ENCODE peak calls at places on chromosomes 12 and 14, in eight cellular contexts. W, T, E, M, L, O, A and Z are unnamed samples.
A peak's percentile ranks its signal among the peaks of the same experiment; 100 is the strongest.

GRCh38 chr14:69056389-69056788 is 77.3 kb upstream of the ACTN1 start:
- DNase-seq in W (no peak), T (peak; percentile 40), E (peak; percentile 52), M (no peak), L (no peak), O (peak; percentile 6), A (no peak), Z (no peak)

GRCh38 chr12:71475280-71475679 is 35.7 kb downstream of the LGR5 start:
- DNase-seq in W (no peak), T (no peak), E (no peak), M (no peak), L (no peak), O (no peak), A (peak; percentile 66), Z (no peak)

GRCh38 chr12:95073698-95074520 is 491 bp upstream of the NR2C1 start:
- DNase-seq in W (no peak), T (no peak), E (no peak), M (no peak), L (no peak), O (no peak), A (no peak), Z (no peak)

GRCh38 chr14:53955234-53955556 is 1.4 kb downstream of the BMP4 start:
- DNase-seq in W (no peak), T (no peak), E (no peak), M (no peak), L (no peak), O (no peak), A (no peak), Z (no peak)

GRCh38 chr14:68762944-68763831 is 29.7 kb downstream of the ZFP36L1 start:
- DNase-seq in W (no peak), T (peak; percentile 34), E (peak; percentile 87), M (no peak), L (peak; percentile 80), O (no peak), A (no peak), Z (no peak)

GRCh38 chr14:47846008-47846407 is 170.6 kb upstream of the MDGA2 start:
- DNase-seq in W (no peak), T (no peak), E (no peak), M (no peak), L (no peak), O (no peak), A (no peak), Z (no peak)

GRCh38 chr12:94725375-94726168 is 75.2 kb upstream of the TMCC3 start:
- DNase-seq in W (peak; percentile 23), T (peak; percentile 66), E (no peak), M (peak; percentile 18), L (no peak), O (peak; percentile 38), A (peak; percentile 51), Z (peak; percentile 52)

GRCh38 chr14:104112609-104113571 is 25.5 kb upstream of the KIF26A start:
- DNase-seq in W (no peak), T (no peak), E (no peak), M (no peak), L (no peak), O (no peak), A (no peak), Z (no peak)

GRCh38 chr12:1634590-1635191 is 5.7 kb downstream of the WNT5B start:
- DNase-seq in W (peak; percentile 81), T (peak; percentile 43), E (peak; percentile 81), M (no peak), L (peak; percentile 86), O (peak; percentile 63), A (peak; percentile 79), Z (peak; percentile 46)

DNA sequence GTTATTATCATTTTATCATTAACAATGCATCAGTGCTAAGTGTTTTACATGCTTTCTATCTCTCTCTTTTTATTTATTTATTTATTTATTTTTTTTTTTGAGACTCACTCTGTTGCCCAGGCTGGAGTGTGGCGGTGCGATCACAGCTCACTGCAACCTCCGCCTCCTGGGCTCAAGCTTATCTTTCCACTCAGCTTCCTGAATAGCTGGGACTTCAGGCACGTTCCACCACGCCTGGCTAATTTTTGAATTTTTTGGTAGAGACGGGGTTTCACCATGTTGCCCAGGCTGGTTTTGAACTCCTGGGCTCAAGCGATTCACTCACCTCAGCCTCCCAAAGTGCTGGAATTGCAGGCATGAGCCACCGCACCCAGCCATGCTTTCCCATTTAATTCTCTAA is 3.9 kb upstream of the BTG1 start:
- DNase-seq in W (no peak), T (no peak), E (no peak), M (no peak), L (no peak), O (no peak), A (no peak), Z (no peak)
- H3K4me3 ChIP-seq in W (no peak overlapping the region), T (no peak overlapping the region), E (no peak overlapping the region), M (no peak overlapping the region), L (no peak overlapping the region), O (no peak overlapping the region), A (no peak overlapping the region), Z (no peak overlapping the region)

GRCh38 chr12:52795694-52796428 is at the start of gene KRT3:
- DNase-seq in W (no peak), T (no peak), E (no peak), M (no peak), L (no peak), O (no peak), A (no peak), Z (no peak)
- TF ChIP-seq CTCF in W (no peak), T (no peak), E (no peak), M (no peak), L (no peak), O (no peak), A (no peak), Z (no peak)

GRCh38 chr14:106789318-106789717 is 1262.9 kb downstream of the TMEM121 start:
- DNase-seq in W (no peak), T (no peak), E (no peak), M (no peak), L (no peak), O (no peak), A (no peak), Z (no peak)
- H3K4me3 ChIP-seq in W (no peak overlapping the region), T (no peak overlapping the region), E (no peak overlapping the region), M (no peak overlapping the region), L (no peak overlapping the region), O (no peak overlapping the region), A (no peak overlapping the region), Z (no peak overlapping the region)

GRCh38 chr14:102317564-102318248 is 1.8 kb upstream of the ZNF839 start:
- DNase-seq in W (peak; percentile 54), T (peak; percentile 41), E (no peak), M (no peak), L (no peak), O (no peak), A (no peak), Z (no peak)
- TF ChIP-seq CTCF in W (no peak), T (peak; percentile 42), E (peak; percentile 19), M (no peak), L (no peak), O (no peak), A (no peak), Z (peak; percentile 27)

DNA sequence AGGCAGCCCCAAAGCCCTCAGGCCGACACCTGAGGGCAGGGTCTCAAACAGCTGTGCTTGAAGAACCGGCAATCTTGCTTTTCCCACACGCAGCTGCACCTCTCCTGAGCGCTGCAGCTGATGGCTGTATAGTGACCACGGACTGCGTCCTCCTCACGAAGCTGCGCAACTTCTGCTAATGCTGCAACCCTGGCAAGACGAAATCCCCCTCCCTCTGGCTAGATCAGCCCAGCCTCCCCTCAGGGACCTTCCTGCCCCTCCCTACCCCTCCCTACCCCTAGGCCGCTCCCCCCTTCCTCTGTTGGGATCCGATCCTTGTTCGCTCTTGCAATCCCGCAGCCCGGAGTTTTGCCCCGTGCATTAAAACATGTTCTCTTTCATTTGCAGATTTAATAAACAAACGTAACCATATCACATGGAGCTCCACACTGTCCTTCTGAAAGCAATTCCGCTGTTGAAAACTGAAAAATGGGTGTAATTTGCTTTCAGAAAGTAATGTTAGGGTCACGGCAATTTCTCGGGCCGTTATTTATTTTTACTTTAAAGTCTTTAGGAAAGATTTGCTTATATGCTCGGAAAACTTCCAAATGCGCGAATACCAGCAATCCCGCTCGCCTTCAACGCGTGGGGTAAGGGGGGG is 4.8 kb upstream of the PAX9 start:
- DNase-seq in W (no peak), T (no peak), E (no peak), M (no peak), L (no peak), O (no peak), A (no peak), Z (no peak)
- H3K4me3 ChIP-seq in W (no peak overlapping the region), T (no peak overlapping the region), E (no peak overlapping the region), M (no peak overlapping the region), L (peak overlapping the region; percentile 41), O (no peak overlapping the region), A (peak overlapping the region; percentile 37), Z (no peak overlapping the region)

GRCh38 chr12:123516221-123516780 is 17.2 kb downstream of the RILPL1 start:
- DNase-seq in W (no peak), T (no peak), E (no peak), M (no peak), L (no peak), O (no peak), A (no peak), Z (no peak)
- TF ChIP-seq CTCF in W (no peak), T (no peak), E (no peak), M (no peak), L (no peak), O (no peak), A (no peak), Z (no peak)

GRCh38 chr12:10169094-10169493 is 2.8 kb downstream of the OLR1 start:
- DNase-seq in W (no peak), T (no peak), E (no peak), M (no peak), L (no peak), O (no peak), A (no peak), Z (no peak)

GRCh38 chr12:10170199-10170598 is 1.7 kb downstream of the OLR1 start:
- DNase-seq in W (no peak), T (peak; percentile 63), E (no peak), M (no peak), L (no peak), O (no peak), A (no peak), Z (no peak)

GRCh38 chr12:10174986-10175614 is 3.2 kb upstream of the OLR1 start:
- DNase-seq in W (no peak), T (peak; percentile 84), E (no peak), M (no peak), L (no peak), O (no peak), A (no peak), Z (no peak)

GRCh38 chr12:10175849-10176641 is 2.8 kb upstream of the TMEM52B start:
- DNase-seq in W (peak; percentile 10), T (peak; percentile 93), E (no peak), M (no peak), L (no peak), O (no peak), A (no peak), Z (no peak)

GRCh38 chr12:10171954-10172353 is at the start of gene OLR1:
- DNase-seq in W (no peak), T (peak; percentile 19), E (no peak), M (no peak), L (no peak), O (no peak), A (no peak), Z (no peak)
- H3K4me3 ChIP-seq in W (no peak within 1 kb of the TSS), T (no peak within 1 kb of the TSS), E (no peak within 1 kb of the TSS), M (no peak within 1 kb of the TSS), L (no peak within 1 kb of the TSS), O (no peak within 1 kb of the TSS), A (no peak within 1 kb of the TSS), Z (no peak within 1 kb of the TSS)